ENCODE peak calls at places on chromosomes 16 and 17, in four cellular contexts. K is neural progenitor cell, W is psoas muscle, A is AG10803. R is an unnamed sample.
A peak's percentile ranks its signal among the peaks of the same experiment; 100 is the strongest.

GRCh38 chr17:8012996-8013640 is 10.7 kb downstream of the GUCY2D start:
- DNase-seq in K (no peak), W (no peak), A (no peak), R (no peak)

GRCh38 chr17:16328997-16329396 is 24.3 kb downstream of the CENPV start:
- DNase-seq in W (no peak), K (peak; percentile 8), A (no peak), R (peak; percentile 21)

GRCh38 chr16:83137326-83137770 is 510.6 kb downstream of the CDH13 start:
- DNase-seq in A (peak; percentile 85), W (no peak), K (peak; percentile 63), R (peak; percentile 79)

GRCh38 chr16:68299571-68300453 is 10.9 kb downstream of the SLC7A6OS start:
- DNase-seq in A (no peak), K (no peak), W (no peak), R (no peak)

GRCh38 chr17:49556183-49556943 is 19.3 kb upstream of the NXPH3 start:
- DNase-seq in K (peak; percentile 88), A (peak; percentile 50), W (peak; percentile 77), R (peak; percentile 77)

GRCh38 chr16:55933038-55933437 is 57.9 kb upstream of the CES5A start:
- DNase-seq in K (no peak), W (no peak), A (no peak), R (no peak)

GRCh38 chr17:4043862-4044261 is 79.6 kb upstream of the ATP2A3 start:
- DNase-seq in W (no peak), K (no peak), A (no peak), R (no peak)

GRCh38 chr17:37567137-37567927 is 41.9 kb downstream of the SYNRG start:
- DNase-seq in A (no peak), K (no peak), W (no peak), R (no peak)

GRCh38 chr16:83651871-83652270 is 155.9 kb upstream of the HSBP1 start:
- DNase-seq in K (no peak), W (no peak), A (no peak), R (no peak)

GRCh38 chr17:56918916-56919315 is 5.1 kb upstream of the TRIM25 start:
- DNase-seq in K (no peak), W (no peak), A (peak; percentile 62), R (peak; percentile 87)

GRCh38 chr16:16159662-16160061 is 63.6 kb downstream of the ABCC6 start:
- DNase-seq in A (no peak), K (no peak), W (no peak), R (no peak)

GRCh38 chr16:55912022-55912421 is 36.8 kb upstream of the CES5A start:
- DNase-seq in A (no peak), K (no peak), W (peak; percentile 25), R (no peak)

GRCh38 chr16:25585526-25585925 is 106.2 kb upstream of the HS3ST4 start:
- DNase-seq in K (no peak), A (no peak), W (no peak), R (no peak)

GRCh38 chr17:77887464-77888241 is 70.8 kb upstream of the TNRC6C start:
- DNase-seq in A (peak; percentile 77), K (peak; percentile 47), W (peak; percentile 89), R (peak; percentile 80)

GRCh38 chr16:88651276-88651988 is 579 bp upstream of the CYBA start:
- DNase-seq in A (no peak), K (peak; percentile 47), W (peak; percentile 57), R (peak; percentile 48)

GRCh38 chr16:54171855-54172537 is 114.6 kb downstream of the IRX3 start:
- DNase-seq in K (peak; percentile 44), A (peak; percentile 66), W (no peak), R (peak; percentile 40)

GRCh38 chr16:30958164-30959083 is 870 bp downstream of the SETD1A start:
- DNase-seq in K (peak; percentile 89), W (peak; percentile 68), A (peak; percentile 48), R (peak; percentile 42)

GRCh38 chr16:14180431-14181059 is 109.4 kb downstream of the MRTFB start:
- DNase-seq in K (peak; percentile 44), A (no peak), W (no peak), R (peak; percentile 33)

GRCh38 chr17:44911133-44912001 is 3.9 kb downstream of the GFAP start:
- DNase-seq in K (peak; percentile 84), W (peak; percentile 40), A (peak; percentile 48), R (peak; percentile 53)

DNA sequence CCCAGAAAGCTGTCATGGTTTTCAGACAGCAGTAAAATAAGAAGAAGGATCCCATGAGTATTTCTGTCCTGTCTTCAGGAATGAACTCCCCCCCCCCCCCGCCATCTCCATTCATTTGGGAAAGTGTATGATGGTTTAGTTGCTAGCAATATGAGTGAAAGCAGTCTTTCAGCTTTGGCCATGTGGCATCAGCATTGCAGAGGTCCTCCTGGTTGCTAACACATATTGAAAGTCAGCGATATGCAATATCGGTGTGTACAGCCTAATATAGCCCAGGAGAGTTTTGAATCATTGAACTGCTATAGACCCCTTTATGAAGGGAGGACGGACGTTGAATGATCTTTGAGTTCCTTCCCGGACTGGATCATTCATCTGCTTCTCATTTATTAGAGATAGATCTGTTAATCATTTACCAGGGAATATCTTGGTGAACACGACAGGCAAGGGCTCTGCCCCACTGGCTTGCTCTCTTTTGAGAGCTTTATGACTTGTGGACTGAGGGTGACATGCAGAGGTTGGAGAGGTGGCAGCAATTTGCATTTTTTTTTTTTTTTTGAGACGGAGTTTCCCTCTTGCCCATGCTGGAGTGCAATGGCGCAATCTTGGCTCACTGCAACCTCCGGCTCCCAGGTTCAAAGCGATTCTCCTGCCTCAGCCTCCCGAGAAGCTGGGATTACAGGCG is 25.2 kb downstream of the DEF8 start:
- DNase-seq in A (no peak), W (no peak), K (no peak), R (no peak)
- H3K4me3 ChIP-seq in A (peak overlapping the region; percentile 92), W (peak overlapping the region; percentile 100), K (peak overlapping the region; percentile 98), R (peak overlapping the region; percentile 95)

GRCh38 chr16:5046914-5047313 is 13.2 kb upstream of the NAGPA start:
- DNase-seq in W (no peak), A (no peak), K (no peak), R (no peak)
- TF ChIP-seq CTCF in W (no peak), A (no peak), K (no peak), R (no peak)

DNA sequence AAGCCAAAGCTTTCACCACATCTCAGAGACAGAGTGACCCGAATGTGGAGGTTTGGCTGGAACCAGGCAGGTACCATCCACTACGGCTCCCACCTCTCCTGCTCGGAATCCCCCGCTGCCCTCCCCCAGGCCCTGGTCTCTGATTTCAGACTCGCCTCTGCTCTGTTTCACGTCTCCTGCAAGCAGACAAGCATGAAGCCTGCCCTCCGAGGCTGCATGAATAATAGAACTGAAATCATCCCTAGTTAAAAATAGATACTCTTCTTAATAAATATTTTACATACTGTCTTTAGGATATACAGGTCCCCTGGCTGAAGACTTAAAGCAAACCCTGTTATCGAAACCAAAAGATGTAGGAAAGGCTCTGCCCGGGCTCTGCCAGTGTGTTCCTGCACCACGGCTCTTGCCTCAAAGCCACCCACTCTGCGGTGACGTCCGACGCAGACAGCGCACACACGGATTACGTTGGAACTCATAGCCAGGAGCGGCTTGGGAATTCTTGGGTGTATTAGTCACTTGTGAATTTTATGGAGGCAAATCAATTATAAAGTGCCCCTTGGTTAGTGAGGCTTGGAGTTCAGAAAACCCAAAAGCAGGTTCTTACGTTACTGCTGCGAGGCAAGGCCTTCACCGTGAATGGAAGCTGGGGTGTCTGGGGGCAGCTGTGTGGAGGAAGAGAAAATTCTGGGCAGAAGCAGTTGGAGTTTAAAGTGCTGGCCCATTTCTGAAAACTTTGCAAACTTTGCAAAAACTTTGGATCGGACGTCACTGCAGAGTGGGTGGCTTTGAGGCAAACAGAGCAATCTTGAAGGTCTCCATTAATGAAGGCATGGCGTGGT is 25.6 kb upstream of the NPTX1 start:
- DNase-seq in W (no peak), K (no peak), A (no peak), R (peak; percentile 85)
- H3K4me3 ChIP-seq in W (no peak overlapping the region), K (no peak overlapping the region), A (no peak overlapping the region), R (no peak overlapping the region)

GRCh38 chr16:24045641-24046040 is 209.9 kb downstream of the PRKCB start:
- DNase-seq in A (no peak), K (peak; percentile 83), W (no peak), R (no peak)
- TF ChIP-seq CTCF in A (no peak), K (peak; percentile 82), W (no peak), R (no peak)

GRCh38 chr17:80221401-80221800 is 1.2 kb downstream of the SLC26A11 start:
- DNase-seq in K (no peak), A (no peak), W (no peak), R (no peak)
- H3K4me3 ChIP-seq in K (peak overlapping the region; percentile 100), A (peak overlapping the region; percentile 85), W (peak overlapping the region; percentile 96), R (peak overlapping the region; percentile 90)

R was measured in cardiac fibroblast.